ENCODE peak calls at places on chromosomes 1 and 21, in four cellular contexts. One of them, this sample, is unnamed.
A peak's percentile ranks its signal among the peaks of the same experiment; 100 is the strongest.

GRCh38 chr21:33268736-33269441 is 2.7 kb downstream of the IL10RB start:
- DNase-seq in ovary: no peak
- DNase-seq in esophagus squamous epithelium: no peak
- DNase-seq in right lobe of liver: peak; percentile 96
- DNase-seq in this sample: peak; percentile 99

GRCh38 chr1:28578696-28579218 is 13.3 kb upstream of the RAB42 start:
- DNase-seq in ovary: no peak
- DNase-seq in esophagus squamous epithelium: no peak
- DNase-seq in right lobe of liver: no peak
- DNase-seq in this sample: no peak

GRCh38 chr1:53066941-53067738 is 5.1 kb downstream of the PODN start:
- DNase-seq in ovary: no peak
- DNase-seq in esophagus squamous epithelium: no peak
- DNase-seq in right lobe of liver: no peak
- DNase-seq in this sample: peak; percentile 9

GRCh38 chr1:27111771-27112573 is 43.0 kb downstream of the SLC9A1 start:
- DNase-seq in ovary: peak; percentile 93
- DNase-seq in esophagus squamous epithelium: peak; percentile 59
- DNase-seq in right lobe of liver: peak; percentile 82
- DNase-seq in this sample: peak; percentile 91

GRCh38 chr1:85398391-85399064 is 66.4 kb downstream of the DDAH1 start:
- DNase-seq in ovary: no peak
- DNase-seq in esophagus squamous epithelium: no peak
- DNase-seq in right lobe of liver: no peak
- DNase-seq in this sample: no peak

GRCh38 chr1:2141025-2141424 is 53.5 kb downstream of the FAAP20 start:
- DNase-seq in ovary: no peak
- DNase-seq in esophagus squamous epithelium: no peak
- DNase-seq in right lobe of liver: peak; percentile 20
- DNase-seq in this sample: no peak

GRCh38 chr1:45569962-45570581 is 13.8 kb upstream of the NASP start:
- DNase-seq in ovary: peak; percentile 60
- DNase-seq in esophagus squamous epithelium: no peak
- DNase-seq in right lobe of liver: no peak
- DNase-seq in this sample: peak; percentile 75

GRCh38 chr1:103997631-103998030 is 247.9 kb downstream of the AMY1C start:
- DNase-seq in ovary: no peak
- DNase-seq in esophagus squamous epithelium: no peak
- DNase-seq in right lobe of liver: no peak
- DNase-seq in this sample: no peak

GRCh38 chr1:107196973-107197562 is 56.2 kb downstream of the NTNG1 start:
- DNase-seq in ovary: no peak
- DNase-seq in esophagus squamous epithelium: no peak
- DNase-seq in right lobe of liver: no peak
- DNase-seq in this sample: no peak

GRCh38 chr1:184399192-184399847 is 12.5 kb downstream of the C1orf21 start:
- DNase-seq in ovary: no peak
- DNase-seq in esophagus squamous epithelium: no peak
- DNase-seq in right lobe of liver: no peak
- DNase-seq in this sample: no peak

GRCh38 chr1:209805875-209806760 is at the start of gene IRF6:
- DNase-seq in ovary: peak; percentile 65
- DNase-seq in esophagus squamous epithelium: peak; percentile 41
- DNase-seq in right lobe of liver: peak; percentile 93
- DNase-seq in this sample: peak; percentile 98

GRCh38 chr21:32565856-32566465 is 19.4 kb downstream of the TCP10L start:
- DNase-seq in ovary: no peak
- DNase-seq in esophagus squamous epithelium: no peak
- DNase-seq in right lobe of liver: no peak
- DNase-seq in this sample: no peak

DNA sequence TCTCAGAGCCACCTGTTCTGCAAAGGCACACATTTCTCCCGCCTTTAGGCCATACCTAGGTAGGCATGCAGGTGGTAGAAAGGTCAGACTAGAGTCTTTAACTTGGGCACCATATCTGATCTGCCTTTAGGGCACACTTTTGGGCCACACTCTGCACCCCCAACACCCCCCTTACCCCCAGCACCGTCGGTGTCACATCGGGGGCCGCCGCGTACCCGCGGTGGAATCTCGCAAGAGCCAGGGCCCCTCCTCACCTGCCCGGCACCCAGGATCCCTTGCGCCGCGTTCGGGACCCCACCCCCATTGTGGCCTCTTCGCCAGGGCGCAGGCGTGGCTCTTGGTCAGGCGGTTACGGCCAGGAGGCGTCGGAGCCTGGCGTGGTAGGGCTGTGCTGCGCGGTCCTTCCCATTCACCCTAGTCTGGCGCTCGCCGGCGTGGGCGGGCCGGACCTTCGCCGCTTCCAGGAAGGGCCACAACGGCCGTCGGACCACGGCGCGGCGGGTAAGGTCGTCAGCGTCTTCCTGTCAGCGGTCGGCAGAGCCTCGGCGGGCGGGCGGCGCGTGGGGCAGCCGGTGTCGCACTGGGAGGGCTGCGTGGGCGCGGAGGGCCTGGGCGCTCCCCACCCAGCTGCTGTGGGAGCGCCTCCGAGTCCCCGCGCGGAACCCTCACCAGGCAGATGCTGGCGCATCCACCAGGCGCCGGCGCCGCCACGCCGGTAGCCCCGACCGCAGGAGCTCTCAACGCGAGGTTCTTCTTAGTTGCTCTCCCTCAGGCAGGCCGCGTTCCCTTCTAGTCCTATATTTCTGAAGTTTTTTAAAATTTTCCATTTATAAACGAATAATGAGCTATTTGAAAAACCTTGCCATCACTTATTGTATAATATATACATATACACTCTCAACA is at the start of gene DNAH14:
- DNase-seq in ovary: peak; percentile 71
- DNase-seq in esophagus squamous epithelium: no peak
- DNase-seq in right lobe of liver: peak; percentile 94
- DNase-seq in this sample: peak; percentile 89
- TF ChIP-seq POLR2A in ovary: peak; percentile 20
- TF ChIP-seq POLR2A in esophagus squamous epithelium: no peak
- TF ChIP-seq POLR2A in right lobe of liver: peak; percentile 95
- TF ChIP-seq POLR2A in this sample: peak; percentile 93

GRCh38 chr1:31700468-31701136 is 3.2 kb downstream of the COL16A1 start:
- DNase-seq in ovary: no peak
- DNase-seq in esophagus squamous epithelium: no peak
- DNase-seq in right lobe of liver: no peak
- DNase-seq in this sample: no peak

GRCh38 chr1:31696246-31696645 is 7.6 kb downstream of the COL16A1 start:
- DNase-seq in ovary: no peak
- DNase-seq in esophagus squamous epithelium: no peak
- DNase-seq in right lobe of liver: no peak
- DNase-seq in this sample: peak; percentile 81

GRCh38 chr1:31697369-31697984 is 6.3 kb downstream of the COL16A1 start:
- DNase-seq in ovary: no peak
- DNase-seq in esophagus squamous epithelium: no peak
- DNase-seq in right lobe of liver: no peak
- DNase-seq in this sample: no peak

GRCh38 chr1:31701137-31701736 is 2.6 kb downstream of the COL16A1 start:
- DNase-seq in ovary: peak; percentile 98
- DNase-seq in esophagus squamous epithelium: no peak
- DNase-seq in right lobe of liver: peak; percentile 84
- DNase-seq in this sample: peak; percentile 77

GRCh38 chr1:31699341-31699891 is 4.4 kb downstream of the COL16A1 start:
- DNase-seq in ovary: no peak
- DNase-seq in esophagus squamous epithelium: no peak
- DNase-seq in right lobe of liver: no peak
- DNase-seq in this sample: no peak
- H3K27ac ChIP-seq in ovary: no peak overlapping the region
- H3K27ac ChIP-seq in esophagus squamous epithelium: no peak overlapping the region
- H3K27ac ChIP-seq in right lobe of liver: no peak overlapping the region
- H3K27ac ChIP-seq in this sample: no peak overlapping the region

DNA sequence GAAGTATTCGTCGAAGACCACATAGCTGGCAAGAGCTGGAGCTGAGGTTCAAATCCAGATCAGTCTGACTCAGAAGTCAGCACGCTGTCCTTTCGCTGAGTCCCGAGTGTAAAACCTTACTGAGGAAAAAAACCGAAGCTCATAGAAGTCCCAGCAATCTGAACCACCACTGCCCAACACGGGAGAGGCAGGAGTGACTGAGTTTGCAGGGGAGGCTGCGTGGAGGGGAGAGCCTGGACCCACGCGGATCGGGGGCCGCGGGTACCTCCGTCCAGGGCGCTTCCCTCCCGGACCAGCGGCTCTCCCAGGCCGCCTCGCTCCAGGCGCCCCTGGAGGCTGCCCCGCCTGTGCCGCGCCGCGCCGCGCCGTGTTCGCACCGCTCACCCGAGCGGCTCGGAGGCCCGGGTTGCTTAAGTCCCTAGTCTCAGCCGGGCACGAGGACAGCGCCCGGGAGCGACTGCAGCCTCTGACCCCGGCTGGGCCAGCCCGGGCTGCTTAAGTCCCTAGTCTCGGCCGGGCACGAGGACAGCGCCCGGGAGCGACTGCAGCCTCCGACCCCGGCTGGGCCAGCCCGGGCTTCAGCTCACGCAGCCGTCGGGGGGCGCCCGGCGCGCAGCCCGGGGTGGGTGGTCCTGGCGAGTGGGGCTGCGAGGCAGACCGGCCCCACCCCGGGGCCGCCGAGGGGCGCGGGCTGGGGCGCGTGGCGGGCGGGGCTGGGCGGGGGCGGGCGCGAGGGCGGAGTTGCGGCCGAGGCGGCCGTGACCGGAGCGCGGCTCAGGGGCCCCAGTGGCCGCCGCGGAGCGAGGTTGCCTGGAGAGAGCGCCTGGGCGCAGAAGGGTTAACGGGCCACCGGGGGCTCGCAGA is at the start of gene ADAMTSL4:
- DNase-seq in ovary: peak; percentile 61
- DNase-seq in esophagus squamous epithelium: no peak
- DNase-seq in right lobe of liver: peak; percentile 89
- DNase-seq in this sample: peak; percentile 67
- TF ChIP-seq CTCF in ovary: no peak
- TF ChIP-seq CTCF in esophagus squamous epithelium: no peak
- TF ChIP-seq CTCF in right lobe of liver: peak; percentile 13
- TF ChIP-seq CTCF in this sample: no peak

GRCh38 chr1:37473431-37474050 is 839 bp upstream of the ZC3H12A start:
- DNase-seq in ovary: no peak
- DNase-seq in esophagus squamous epithelium: no peak
- DNase-seq in right lobe of liver: no peak
- DNase-seq in this sample: peak; percentile 27

GRCh38 chr1:37474051-37474696 is at the start of gene ZC3H12A:
- DNase-seq in ovary: peak; percentile 91
- DNase-seq in esophagus squamous epithelium: peak; percentile 54
- DNase-seq in right lobe of liver: peak; percentile 96
- DNase-seq in this sample: peak; percentile 96

GRCh38 chr1:37475380-37476086 is 1.2 kb downstream of the ZC3H12A start:
- DNase-seq in ovary: no peak
- DNase-seq in esophagus squamous epithelium: no peak
- DNase-seq in right lobe of liver: no peak
- DNase-seq in this sample: no peak

GRCh38 chr1:37476087-37476452 is 1.7 kb downstream of the ZC3H12A start:
- DNase-seq in ovary: no peak
- DNase-seq in esophagus squamous epithelium: no peak
- DNase-seq in right lobe of liver: no peak
- DNase-seq in this sample: no peak

GRCh38 chr1:37474697-37475379 is 458 bp downstream of the ZC3H12A start:
- DNase-seq in ovary: peak; percentile 47
- DNase-seq in esophagus squamous epithelium: no peak
- DNase-seq in right lobe of liver: peak; percentile 67
- DNase-seq in this sample: peak; percentile 50
- TF ChIP-seq POLR2A in ovary: no peak
- TF ChIP-seq POLR2A in esophagus squamous epithelium: no peak
- TF ChIP-seq POLR2A in right lobe of liver: no peak
- TF ChIP-seq POLR2A in this sample: no peak

This sample was measured in body of pancreas.